ENCODE peak calls at places on chromosomes 2 and 18, in eight cellular contexts. One of them, this sample, is unnamed.

GRCh38 chr18:47413327-47413726 is 161.9 kb upstream of the SKOR2 start:
- DNase-seq in transverse colon: peak; percentile 8
- DNase-seq in GM12878: no peak
- DNase-seq in tibial nerve: no peak
- DNase-seq in spleen: no peak
- DNase-seq in GM12892: no peak
- DNase-seq in IMR-90: no peak
- DNase-seq in uterus: no peak
- DNase-seq in this sample: no peak

GRCh38 chr2:238141541-238142318 is 3.3 kb downstream of the KLHL30 start:
- DNase-seq in uterus: no peak
- DNase-seq in GM12892: no peak
- DNase-seq in tibial nerve: no peak
- DNase-seq in transverse colon: peak; percentile 91
- DNase-seq in GM12878: no peak
- DNase-seq in IMR-90: no peak
- DNase-seq in spleen: no peak
- DNase-seq in this sample: no peak

GRCh38 chr2:164456599-164456998 is 164.7 kb downstream of the GRB14 start:
- DNase-seq in IMR-90: no peak
- DNase-seq in uterus: no peak
- DNase-seq in spleen: no peak
- DNase-seq in tibial nerve: no peak
- DNase-seq in GM12878: no peak
- DNase-seq in GM12892: no peak
- DNase-seq in transverse colon: no peak
- DNase-seq in this sample: no peak

GRCh38 chr2:23107341-23107941 is 277.5 kb upstream of the KLHL29 start:
- DNase-seq in spleen: no peak
- DNase-seq in GM12878: no peak
- DNase-seq in uterus: no peak
- DNase-seq in GM12892: no peak
- DNase-seq in transverse colon: no peak
- DNase-seq in IMR-90: no peak
- DNase-seq in tibial nerve: no peak
- DNase-seq in this sample: no peak

GRCh38 chr2:214376631-214377624 is 33.9 kb upstream of the VWC2L start:
- DNase-seq in GM12892: no peak
- DNase-seq in tibial nerve: no peak
- DNase-seq in transverse colon: no peak
- DNase-seq in spleen: no peak
- DNase-seq in GM12878: no peak
- DNase-seq in uterus: no peak
- DNase-seq in IMR-90: peak; percentile 20
- DNase-seq in this sample: no peak

GRCh38 chr2:239721991-239722759 is 303.0 kb downstream of the NDUFA10 start:
- DNase-seq in transverse colon: no peak
- DNase-seq in GM12892: no peak
- DNase-seq in GM12878: no peak
- DNase-seq in tibial nerve: no peak
- DNase-seq in IMR-90: no peak
- DNase-seq in spleen: peak; percentile 59
- DNase-seq in uterus: no peak
- DNase-seq in this sample: no peak

GRCh38 chr2:109226612-109227011 is 97.6 kb downstream of the SH3RF3 start:
- DNase-seq in transverse colon: no peak
- DNase-seq in IMR-90: no peak
- DNase-seq in tibial nerve: no peak
- DNase-seq in uterus: no peak
- DNase-seq in GM12878: no peak
- DNase-seq in spleen: no peak
- DNase-seq in GM12892: no peak
- DNase-seq in this sample: no peak

GRCh38 chr18:30683836-30684235 is 358.7 kb downstream of the DSC3 start:
- DNase-seq in IMR-90: no peak
- DNase-seq in GM12892: no peak
- DNase-seq in uterus: no peak
- DNase-seq in transverse colon: no peak
- DNase-seq in GM12878: no peak
- DNase-seq in spleen: no peak
- DNase-seq in tibial nerve: no peak
- DNase-seq in this sample: no peak

GRCh38 chr2:9422321-9423099 is 818 bp downstream of the ITGB1BP1 start:
- DNase-seq in spleen: peak; percentile 85
- DNase-seq in transverse colon: peak; percentile 45
- DNase-seq in tibial nerve: no peak
- DNase-seq in IMR-90: peak; percentile 33
- DNase-seq in GM12878: no peak
- DNase-seq in uterus: peak; percentile 37
- DNase-seq in GM12892: peak; percentile 51
- DNase-seq in this sample: peak; percentile 62

GRCh38 chr2:9423922-9424272 is 443 bp downstream of the CPSF3 start:
- DNase-seq in spleen: no peak
- DNase-seq in uterus: no peak
- DNase-seq in GM12878: no peak
- DNase-seq in GM12892: no peak
- DNase-seq in transverse colon: peak; percentile 24
- DNase-seq in tibial nerve: no peak
- DNase-seq in IMR-90: peak; percentile 34
- DNase-seq in this sample: peak; percentile 72

GRCh38 chr2:9420495-9420894 is 2.8 kb downstream of the ITGB1BP1 start:
- DNase-seq in transverse colon: no peak
- DNase-seq in spleen: no peak
- DNase-seq in IMR-90: no peak
- DNase-seq in GM12892: no peak
- DNase-seq in GM12878: no peak
- DNase-seq in tibial nerve: no peak
- DNase-seq in uterus: no peak
- DNase-seq in this sample: no peak

GRCh38 chr2:9424447-9425164 is 1.2 kb downstream of the CPSF3 start:
- DNase-seq in GM12892: no peak
- DNase-seq in spleen: no peak
- DNase-seq in transverse colon: no peak
- DNase-seq in tibial nerve: no peak
- DNase-seq in uterus: no peak
- DNase-seq in GM12878: no peak
- DNase-seq in IMR-90: no peak
- DNase-seq in this sample: no peak

DNA sequence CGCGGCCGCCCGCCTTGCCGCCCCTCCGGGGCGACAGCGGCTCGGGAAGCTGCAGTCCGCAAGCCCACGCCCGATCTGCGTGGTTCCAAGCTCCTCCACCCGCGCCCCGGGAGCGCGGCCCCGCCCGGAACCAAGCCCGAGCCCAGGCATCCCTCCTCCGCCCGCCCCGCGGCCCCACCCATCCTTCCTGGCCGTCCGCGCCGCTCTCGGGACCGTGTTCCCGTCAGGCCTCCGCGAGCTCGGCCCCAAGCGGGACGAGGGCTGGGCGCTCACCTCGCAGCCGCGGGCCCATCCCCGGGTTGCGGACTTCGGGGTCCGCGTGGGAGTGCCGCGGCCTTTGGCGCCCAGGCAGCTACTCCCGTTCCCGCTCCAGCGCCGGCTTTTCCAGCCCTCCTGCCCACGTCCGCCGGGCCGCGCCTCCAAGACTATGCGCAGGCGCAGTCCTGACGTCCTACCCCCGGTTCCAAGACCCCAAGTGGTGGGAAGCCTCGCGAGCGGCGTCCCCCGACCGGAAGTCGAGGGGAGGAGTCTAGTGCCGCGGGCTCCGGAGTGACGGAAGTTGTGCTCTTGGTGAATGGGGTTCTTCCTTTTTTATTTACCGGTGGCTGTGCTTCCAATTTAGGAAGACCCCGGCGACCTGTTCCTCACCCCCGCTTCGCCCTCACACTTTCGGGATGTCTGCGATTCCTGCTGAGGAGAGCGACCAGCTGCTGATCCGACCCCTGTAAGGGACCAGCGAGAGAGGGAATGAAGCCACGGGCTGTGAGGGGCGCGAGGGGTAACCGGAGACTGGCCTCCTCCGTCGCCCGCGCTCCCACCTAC is at the start of the genes CPSF3 and ITGB1BP1:
- DNase-seq in IMR-90: peak; percentile 97
- DNase-seq in uterus: peak; percentile 97
- DNase-seq in spleen: peak; percentile 98
- DNase-seq in transverse colon: peak; percentile 97
- DNase-seq in GM12892: peak; percentile 98
- DNase-seq in tibial nerve: peak; percentile 92
- DNase-seq in GM12878: peak; percentile 88
- DNase-seq in this sample: peak; percentile 99
- TF ChIP-seq POLR2A in IMR-90: peak; percentile 50
- TF ChIP-seq POLR2A in uterus: peak; percentile 89
- TF ChIP-seq POLR2A in spleen: no peak
- TF ChIP-seq POLR2A in transverse colon: peak; percentile 48
- TF ChIP-seq POLR2A in GM12892: peak; percentile 78
- TF ChIP-seq POLR2A in tibial nerve: peak; percentile 65
- TF ChIP-seq POLR2A in GM12878: peak; percentile 72
- TF ChIP-seq POLR2A in this sample: peak; percentile 78

DNA sequence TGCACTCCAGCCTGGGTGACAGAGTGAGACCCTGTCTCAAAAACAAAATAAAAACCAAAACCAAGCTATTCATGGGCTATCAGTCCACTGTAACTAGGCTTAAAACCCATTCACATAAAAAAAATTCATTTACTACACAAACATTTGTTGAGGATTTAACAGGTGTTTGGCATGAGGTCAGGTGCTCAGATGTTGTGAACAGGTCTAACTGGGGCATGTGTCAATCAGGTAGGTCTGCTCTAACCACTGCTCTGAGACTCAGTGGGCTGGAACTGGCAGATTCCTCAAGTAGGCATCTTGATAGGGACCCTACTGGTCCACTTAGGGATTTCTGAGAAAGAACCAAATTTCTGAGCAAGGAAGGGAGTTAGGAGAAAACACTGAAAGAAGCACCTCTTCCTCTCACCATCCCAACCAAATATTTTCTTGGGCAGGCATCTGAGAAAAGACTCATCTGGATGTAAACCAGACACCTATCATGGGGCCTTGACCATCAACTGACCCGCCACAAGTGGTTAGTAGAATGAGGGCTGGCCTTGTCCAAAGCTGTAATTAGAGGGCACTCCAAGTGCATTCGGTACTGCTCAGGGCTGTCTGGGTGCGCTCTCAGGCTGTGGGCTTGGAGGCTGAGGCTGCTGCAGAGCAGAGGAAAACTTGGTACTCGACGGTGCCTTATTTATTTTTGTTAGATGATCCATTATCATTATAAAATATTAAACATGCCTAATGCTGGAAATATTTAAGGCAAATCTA is 33.9 kb downstream of the WIPF1 start:
- DNase-seq in IMR-90: no peak
- DNase-seq in GM12892: no peak
- DNase-seq in transverse colon: no peak
- DNase-seq in GM12878: no peak
- DNase-seq in tibial nerve: no peak
- DNase-seq in uterus: no peak
- DNase-seq in spleen: no peak
- DNase-seq in this sample: no peak
- TF ChIP-seq POLR2A in IMR-90: no peak
- TF ChIP-seq POLR2A in GM12892: no peak
- TF ChIP-seq POLR2A in transverse colon: no peak
- TF ChIP-seq POLR2A in GM12878: no peak
- TF ChIP-seq POLR2A in tibial nerve: no peak
- TF ChIP-seq POLR2A in uterus: no peak
- TF ChIP-seq POLR2A in spleen: no peak
- TF ChIP-seq POLR2A in this sample: no peak

GRCh38 chr2:86135653-86136052 is 29.6 kb downstream of the PTCD3 start:
- DNase-seq in transverse colon: no peak
- DNase-seq in GM12878: no peak
- DNase-seq in tibial nerve: no peak
- DNase-seq in GM12892: no peak
- DNase-seq in IMR-90: no peak
- DNase-seq in spleen: no peak
- DNase-seq in uterus: no peak
- DNase-seq in this sample: no peak

GRCh38 chr2:86136141-86136540 is 30.1 kb downstream of the PTCD3 start:
- DNase-seq in uterus: no peak
- DNase-seq in GM12878: no peak
- DNase-seq in IMR-90: no peak
- DNase-seq in GM12892: no peak
- DNase-seq in spleen: no peak
- DNase-seq in transverse colon: no peak
- DNase-seq in tibial nerve: no peak
- DNase-seq in this sample: no peak

GRCh38 chr2:86140969-86141392 is 34.9 kb downstream of the PTCD3 start:
- DNase-seq in spleen: no peak
- DNase-seq in uterus: no peak
- DNase-seq in GM12892: no peak
- DNase-seq in transverse colon: no peak
- DNase-seq in IMR-90: no peak
- DNase-seq in GM12878: no peak
- DNase-seq in tibial nerve: no peak
- DNase-seq in this sample: no peak

GRCh38 chr2:86139981-86140380 is 33.9 kb downstream of the PTCD3 start:
- DNase-seq in GM12892: no peak
- DNase-seq in tibial nerve: no peak
- DNase-seq in transverse colon: no peak
- DNase-seq in IMR-90: no peak
- DNase-seq in spleen: no peak
- DNase-seq in GM12878: no peak
- DNase-seq in uterus: no peak
- DNase-seq in this sample: no peak

DNA sequence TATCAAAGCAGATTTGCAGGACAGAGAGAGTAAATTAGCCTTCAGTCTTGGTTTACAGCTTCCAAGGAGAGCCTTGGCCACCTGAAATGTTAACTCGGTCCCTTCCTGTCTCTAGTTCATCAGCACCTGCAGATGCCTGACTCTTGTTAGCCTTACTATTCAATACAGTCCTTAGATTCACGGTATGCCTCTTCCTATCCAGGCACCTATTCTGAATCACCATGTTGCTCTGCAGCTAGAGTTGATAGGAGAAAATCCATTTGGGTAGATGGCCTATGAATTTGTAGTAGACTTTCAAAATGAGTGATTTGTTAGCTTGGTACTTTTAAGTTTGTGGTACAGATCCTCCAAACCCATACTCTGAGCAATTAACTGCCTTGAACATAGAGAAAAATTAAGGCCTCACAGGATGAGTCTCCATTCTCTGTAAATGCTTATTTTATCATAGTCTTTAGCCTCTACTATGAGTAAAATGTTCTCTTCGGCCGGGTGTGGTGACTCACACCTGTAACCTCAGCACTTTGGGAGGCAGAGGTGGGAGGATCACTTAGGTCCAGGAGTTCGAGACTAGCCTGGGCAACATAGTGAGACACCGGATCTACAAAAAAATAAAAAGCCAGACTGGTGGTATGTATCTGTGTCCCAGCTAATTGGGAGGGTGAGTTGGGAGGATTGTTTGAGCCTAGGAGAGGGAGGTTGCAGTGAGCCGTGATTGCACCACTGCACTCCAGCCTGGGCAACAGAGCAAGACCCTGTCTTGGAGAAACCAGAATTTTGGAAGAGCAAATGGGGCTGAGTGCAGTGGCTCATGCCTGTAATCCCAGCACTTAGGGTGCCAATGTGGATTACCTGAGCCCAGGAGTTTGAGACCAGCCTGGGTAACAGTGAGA is 32.9 kb downstream of the PTCD3 start:
- DNase-seq in tibial nerve: no peak
- DNase-seq in spleen: no peak
- DNase-seq in transverse colon: no peak
- DNase-seq in GM12878: no peak
- DNase-seq in IMR-90: no peak
- DNase-seq in GM12892: no peak
- DNase-seq in uterus: no peak
- DNase-seq in this sample: no peak
- TF ChIP-seq POLR2A in tibial nerve: no peak
- TF ChIP-seq POLR2A in spleen: no peak
- TF ChIP-seq POLR2A in transverse colon: no peak
- TF ChIP-seq POLR2A in GM12878: no peak
- TF ChIP-seq POLR2A in IMR-90: no peak
- TF ChIP-seq POLR2A in GM12892: no peak
- TF ChIP-seq POLR2A in uterus: no peak
- TF ChIP-seq POLR2A in this sample: no peak

DNA sequence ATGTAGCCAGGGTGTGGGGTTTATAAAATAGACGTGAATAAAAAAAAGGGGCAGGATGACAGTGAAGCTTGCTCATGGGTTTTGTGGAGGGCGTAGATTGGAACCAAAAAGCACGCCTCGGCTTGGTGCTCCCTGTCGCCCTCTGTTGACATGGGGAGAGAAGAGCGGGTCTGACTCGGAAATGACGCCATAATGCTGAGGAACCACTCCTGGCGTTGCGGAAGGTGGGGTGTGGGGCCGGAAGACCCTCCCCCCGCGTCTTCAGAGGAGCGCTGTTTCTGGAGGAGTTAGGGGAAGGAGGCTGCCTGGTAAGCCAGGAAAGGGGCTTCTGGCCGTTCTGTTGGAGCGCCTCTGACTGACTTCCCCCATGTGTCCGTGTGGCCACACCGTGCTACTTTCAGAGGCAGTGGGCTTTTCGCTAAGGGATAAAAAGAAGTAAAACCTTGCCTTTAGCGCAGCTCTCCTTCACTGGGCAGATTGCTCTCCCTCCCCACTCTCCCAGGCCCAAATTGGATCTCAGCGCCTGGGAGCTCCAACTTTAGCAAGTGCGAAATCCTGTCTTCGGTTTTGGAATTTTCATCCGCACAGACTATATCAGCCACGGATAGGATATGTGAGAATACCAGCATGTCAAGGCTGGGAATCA is 42.8 kb downstream of the PLEKHA3 start:
- DNase-seq in GM12878: peak; percentile 57
- DNase-seq in spleen: peak; percentile 95
- DNase-seq in IMR-90: peak; percentile 79
- DNase-seq in transverse colon: peak; percentile 80
- DNase-seq in GM12892: peak; percentile 47
- DNase-seq in uterus: peak; percentile 76
- DNase-seq in tibial nerve: peak; percentile 49
- DNase-seq in this sample: peak; percentile 87
- TF ChIP-seq POLR2A in GM12878: peak; percentile 88
- TF ChIP-seq POLR2A in spleen: no peak
- TF ChIP-seq POLR2A in IMR-90: peak; percentile 63
- TF ChIP-seq POLR2A in transverse colon: peak; percentile 46
- TF ChIP-seq POLR2A in GM12892: peak; percentile 84
- TF ChIP-seq POLR2A in uterus: peak; percentile 52
- TF ChIP-seq POLR2A in tibial nerve: peak; percentile 45
- TF ChIP-seq POLR2A in this sample: peak; percentile 88